ENCODE peak calls at places on chromosomes 4 and X, in four cellular contexts. G, W, A and I are unnamed samples. For H3K27me3, the result is how much of the 10 kb centered on the place peaks cover.

GRCh38 chr4:86472377-86473019 is 112.6 kb upstream of the MAPK10 start:
- DNase-seq in W (no peak), G (no peak), A (no peak), I (no peak)

GRCh38 chrX:39840141-39841126 is 257.3 kb downstream of the BCOR start:
- DNase-seq in G (no peak), A (no peak), W (no peak), I (no peak)

GRCh38 chrX:155027509-155028066 is 944 bp downstream of the FUNDC2 start:
- DNase-seq in W (no peak), G (no peak), A (peak), I (no peak)

GRCh38 chr4:114924311-114924710 is 189.1 kb downstream of the NDST4 start:
- DNase-seq in W (no peak), G (no peak), A (no peak), I (no peak)

GRCh38 chr4:64539234-64539849 is 130.1 kb upstream of the TECRL start:
- DNase-seq in G (no peak), A (peak), W (no peak), I (peak)

GRCh38 chrX:100289159-100289558 is 120.9 kb downstream of the PCDH19 start:
- DNase-seq in G (no peak), W (no peak), A (no peak), I (no peak)

GRCh38 chrX:27767387-27767786 is 40.4 kb upstream of the MAGEB10 start:
- DNase-seq in G (no peak), W (no peak), A (no peak), I (no peak)

GRCh38 chrX:30570505-30570904 is 7.1 kb downstream of the TASL start:
- DNase-seq in W (no peak), G (no peak), A (no peak), I (no peak)

GRCh38 chr4:185774815-185775684 is 36.9 kb downstream of the SORBS2 start:
- DNase-seq in W (no peak), G (peak), A (no peak), I (no peak)

GRCh38 chr4:2598661-2599654 is 62.5 kb downstream of the FAM193A start:
- DNase-seq in W (no peak), A (no peak), G (no peak), I (peak)

GRCh38 chrX:45472968-45473367 is 272.3 kb upstream of the DIPK2B start:
- DNase-seq in A (peak), G (peak), W (no peak), I (no peak)

GRCh38 chrX:39560285-39560684 is 537.5 kb downstream of the BCOR start:
- DNase-seq in G (no peak), W (no peak), A (no peak), I (no peak)

GRCh38 chr4:18934197-18934596 is 912.6 kb upstream of the LCORL start:
- DNase-seq in W (no peak), A (peak), G (no peak), I (no peak)

GRCh38 chr4:1337951-1338751 is 8.9 kb upstream of the UVSSA start:
- DNase-seq in G (no peak), A (no peak), W (no peak), I (no peak)

GRCh38 chr4:34733185-34733916 is 1511.0 kb downstream of the ARAP2 start:
- DNase-seq in W (no peak), A (no peak), G (no peak), I (no peak)

GRCh38 chr4:688695-689497 is at the start of gene SLC49A3:
- DNase-seq in A (no peak), G (no peak), W (peak), I (no peak)

GRCh38 chr4:1245481-1246051 is 3.4 kb downstream of the CTBP1 start:
- DNase-seq in A (no peak), G (no peak), W (peak), I (peak)

GRCh38 chrX:136047001-136047642 is 61.9 kb downstream of the SLC9A6 start:
- DNase-seq in A (no peak), W (no peak), G (no peak), I (no peak)

GRCh38 chrX:130654409-130654970 is 248.5 kb downstream of the ENOX2 start:
- DNase-seq in W (no peak), G (no peak), A (no peak), I (no peak)

GRCh38 chr4:144894525-144894924 is 203.5 kb downstream of the ANAPC10 start:
- DNase-seq in G (no peak), A (peak), W (no peak), I (no peak)

GRCh38 chr4:26299254-26299882 is 21.4 kb upstream of the RBPJ start:
- DNase-seq in A (no peak), G (no peak), W (no peak), I (no peak)

GRCh38 chr4:10492486-10492885 is 35.3 kb upstream of the ZNF518B start:
- DNase-seq in W (no peak), G (no peak), A (no peak), I (no peak)

GRCh38 chr4:153374471-153374870 is 30.0 kb downstream of the MND1 start:
- DNase-seq in A (no peak), G (no peak), W (no peak), I (no peak)

GRCh38 chr4:112361181-112361791 is 64.1 kb downstream of the ALPK1 start:
- DNase-seq in G (no peak), A (peak), W (no peak), I (peak)

GRCh38 chr4:165345663-165346417 is 18.4 kb downstream of the MSMO1 start:
- DNase-seq in W (no peak), G (no peak), A (no peak), I (no peak)

GRCh38 chr4:53767503-53767902 is 176.2 kb upstream of the LNX1 start:
- DNase-seq in A (no peak), W (no peak), G (no peak), I (no peak)

GRCh38 chrX:77442728-77443127 is 4.5 kb upstream of the FGF16 start:
- DNase-seq in G (peak), W (no peak), A (peak), I (no peak)

GRCh38 chrX:130162094-130162493 is 3.5 kb downstream of the AIFM1 start:
- DNase-seq in A (no peak), G (no peak), W (no peak), I (no peak)

GRCh38 chr4:71607780-71608673 is 175.9 kb downstream of the GC start:
- DNase-seq in W (no peak), G (peak), A (peak), I (no peak)

GRCh38 chr4:67207941-67208441 is 337.3 kb downstream of the CENPC start:
- DNase-seq in G (no peak), A (no peak), W (no peak), I (no peak)

GRCh38 chrX:115940888-115941332 is 229.6 kb upstream of the AGTR2 start:
- DNase-seq in G (no peak), A (peak), W (no peak), I (peak)

GRCh38 chrX:13341491-13342101 is 21.7 kb upstream of the ATXN3L start:
- DNase-seq in G (no peak), A (no peak), W (no peak), I (no peak)

GRCh38 chr4:76447326-76447954 is 12.4 kb downstream of the SHROOM3 start:
- DNase-seq in W (no peak), G (no peak), A (peak), I (no peak)

GRCh38 chr4:37889849-37890500 is 909 bp upstream of the TBC1D1 start:
- DNase-seq in A (no peak), W (peak), G (no peak), I (no peak)
- H3K27me3 ChIP-seq in A (under half), W (under half), G (under half), I (under half)

GRCh38 chr4:137198791-137199190 is 333.5 kb downstream of the PCDH18 start:
- DNase-seq in A (no peak), W (no peak), G (no peak), I (no peak)
- TF ChIP-seq CTCF in A (no peak), W (no peak), G (no peak), I (no peak)

GRCh38 chr4:8706221-8707044 is 113.9 kb downstream of the CPZ start:
- DNase-seq in A (no peak), W (peak), G (no peak), I (no peak)

GRCh38 chr4:8705161-8706145 is 112.9 kb downstream of the CPZ start:
- DNase-seq in G (no peak), W (peak), A (no peak), I (peak)

GRCh38 chr4:8703401-8703696 is 110.8 kb downstream of the CPZ start:
- DNase-seq in A (no peak), G (no peak), W (no peak), I (no peak)

GRCh38 chr4:8703857-8704495 is 111.4 kb downstream of the CPZ start:
- DNase-seq in W (no peak), A (no peak), G (no peak), I (peak)

DNA sequence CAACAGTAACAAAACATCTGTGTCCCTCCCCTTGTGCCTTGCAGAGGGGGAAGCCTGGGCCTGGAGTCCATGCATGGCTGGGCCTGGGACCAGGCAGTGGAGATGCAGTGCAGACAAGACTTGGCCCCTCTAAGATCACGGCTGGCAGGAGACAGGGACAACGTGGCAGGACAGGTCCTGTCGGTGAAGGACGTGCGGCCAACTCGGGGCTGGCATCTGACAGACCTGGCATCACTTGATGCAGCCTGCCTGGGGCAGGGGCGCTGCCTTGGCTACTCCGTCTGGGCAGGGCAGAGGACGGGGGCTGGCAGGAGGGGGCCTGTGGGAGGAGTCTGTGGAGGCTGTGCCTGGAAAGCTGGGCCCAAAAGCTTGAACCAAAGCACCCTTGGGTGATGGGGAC is 112.1 kb downstream of the CPZ start:
- DNase-seq in W (no peak), A (no peak), G (no peak), I (peak)
- H3K27me3 ChIP-seq in W (half or more), A (under half), G (under half), I (under half)

DNA sequence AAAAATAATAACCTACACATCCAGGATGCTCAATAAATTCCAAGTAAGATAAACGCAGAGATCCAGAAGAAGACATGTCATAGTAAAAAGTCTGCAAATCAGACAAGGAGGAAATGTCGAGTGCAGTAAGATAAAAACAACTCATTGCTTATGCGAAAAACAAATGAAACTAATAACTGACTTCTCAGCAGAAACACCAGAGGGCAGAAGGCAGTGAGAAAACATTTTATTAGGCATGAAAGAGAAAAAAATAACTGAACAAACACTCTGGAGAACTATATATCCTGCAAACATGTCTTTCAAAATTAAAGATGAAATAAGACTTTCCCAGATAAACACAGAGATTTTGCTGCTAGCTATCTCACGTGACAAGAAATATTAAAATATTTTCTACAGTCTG is 201.3 kb upstream of the CTSO start:
- DNase-seq in W (no peak), A (no peak), G (no peak), I (no peak)
- TF ChIP-seq CTCF in W (no peak), A (peak), G (peak), I (no peak)